ENCODE peak calls at places on chromosomes 16 and 17, in four cellular contexts. P, C, A and I are unnamed samples.

GRCh38 chr16:24452724-24453123 is 86.6 kb upstream of the RBBP6 start:
- DNase-seq in P (no peak), A (no peak), C (no peak), I (no peak)

GRCh38 chr16:47903470-47903869 is 252.3 kb downstream of the ABCC12 start:
- DNase-seq in C (no peak), A (no peak), P (no peak), I (no peak)

GRCh38 chr17:1997587-1998425 is 27.3 kb downstream of the RTN4RL1 start:
- DNase-seq in A (no peak), P (peak), C (peak), I (no peak)

GRCh38 chr16:51181495-51181795 is 30.4 kb upstream of the SALL1 start:
- DNase-seq in A (peak), P (no peak), C (peak), I (no peak)

GRCh38 chr17:64196626-64197025 is 66.4 kb downstream of the TEX2 start:
- DNase-seq in C (no peak), A (peak), P (no peak), I (no peak)

GRCh38 chr17:39667262-39668140 is 752 bp upstream of the PNMT start:
- DNase-seq in P (no peak), C (no peak), A (no peak), I (peak)

GRCh38 chr17:39774043-39774442 is 36.3 kb downstream of the GRB7 start:
- DNase-seq in P (no peak), C (no peak), A (no peak), I (no peak)

GRCh38 chr17:55215711-55216110 is 49.0 kb upstream of the HLF start:
- DNase-seq in C (no peak), A (no peak), P (no peak), I (no peak)

GRCh38 chr17:82737981-82738877 is 2.8 kb downstream of the FN3K start:
- DNase-seq in P (no peak), C (no peak), A (no peak), I (no peak)

GRCh38 chr17:32772453-32773025 is 104.4 kb downstream of the MYO1D start:
- DNase-seq in A (no peak), C (no peak), P (no peak), I (no peak)

GRCh38 chr17:68819465-68819864 is 135.7 kb downstream of the ABCA8 start:
- DNase-seq in A (no peak), C (no peak), P (no peak), I (no peak)

GRCh38 chr17:9529033-9529748 is 46.4 kb downstream of the STX8 start:
- DNase-seq in C (no peak), A (peak), P (no peak), I (no peak)

GRCh38 chr17:80397686-80398085 is 17.3 kb upstream of the ENDOV start:
- DNase-seq in P (no peak), C (no peak), A (no peak), I (no peak)

GRCh38 chr17:16486373-16487250 is 5.4 kb downstream of the LRRC75A start:
- DNase-seq in P (no peak), A (peak), C (peak), I (no peak)

GRCh38 chr16:46916980-46917379 is 32.8 kb downstream of the GPT2 start:
- DNase-seq in C (no peak), P (no peak), A (peak), I (no peak)

GRCh38 chr17:27532269-27533067 is 76.2 kb downstream of the KSR1 start:
- DNase-seq in A (peak), P (no peak), C (no peak), I (peak)

GRCh38 chr17:55166506-55166905 is 98.3 kb upstream of the HLF start:
- DNase-seq in C (no peak), A (no peak), P (no peak), I (no peak)

GRCh38 chr17:65557349-65558310 is 3.8 kb downstream of the AXIN2 start:
- DNase-seq in C (no peak), A (peak), P (no peak), I (peak)

GRCh38 chr17:2090804-2091534 is 36.1 kb downstream of the HIC1 start:
- DNase-seq in P (peak), A (peak), C (peak), I (peak)

GRCh38 chr17:72578817-72579470 is 458.1 kb downstream of the SOX9 start:
- DNase-seq in P (no peak), C (no peak), A (no peak), I (no peak)

GRCh38 chr16:1740781-1741490 is 30.4 kb downstream of the NME3 start:
- DNase-seq in C (no peak), P (no peak), A (no peak), I (no peak)

GRCh38 chr16:2173916-2174315 is 18.3 kb downstream of the TRAF7 start:
- DNase-seq in C (no peak), P (no peak), A (no peak), I (no peak)

GRCh38 chr16:71542377-71542776 is 16.2 kb downstream of the CHST4 start:
- DNase-seq in A (peak), P (peak), C (peak), I (peak)

GRCh38 chr16:20887207-20887606 is 13.0 kb downstream of the DCUN1D3 start:
- DNase-seq in A (no peak), P (no peak), C (no peak), I (no peak)

GRCh38 chr17:28330671-28331070 is 4.6 kb downstream of the IFT20 start:
- DNase-seq in A (no peak), P (no peak), C (peak), I (no peak)

GRCh38 chr17:80229011-80229410 is 8.8 kb downstream of the SLC26A11 start:
- DNase-seq in A (no peak), P (no peak), C (no peak), I (no peak)

GRCh38 chr17:71966055-71966454 is 154.8 kb upstream of the SOX9 start:
- DNase-seq in P (no peak), C (no peak), A (no peak), I (no peak)

GRCh38 chr17:29059281-29059680 is 16.3 kb downstream of the PIPOX start:
- DNase-seq in A (peak), C (no peak), P (no peak), I (peak)

GRCh38 chr16:84502075-84502474 is 2.4 kb downstream of the MEAK7 start:
- DNase-seq in P (no peak), C (no peak), A (no peak), I (no peak)

GRCh38 chr17:16407911-16408588 is 7.3 kb upstream of the TRPV2 start:
- DNase-seq in A (peak), P (no peak), C (peak), I (peak)

GRCh38 chr17:31391496-31391949 is at the start of gene RAB11FIP4:
- DNase-seq in C (peak), P (no peak), A (peak), I (no peak)

GRCh38 chr17:45247429-45248131 is 14.3 kb downstream of the SPATA32 start:
- DNase-seq in A (peak), P (peak), C (peak), I (peak)

GRCh38 chr17:31610301-31610910 is 218.9 kb downstream of the RAB11FIP4 start:
- DNase-seq in C (peak), P (no peak), A (no peak), I (no peak)

GRCh38 chr17:62931101-62931500 is 34.9 kb upstream of the TANC2 start:
- DNase-seq in P (no peak), C (no peak), A (peak), I (no peak)

GRCh38 chr17:7241783-7242716 is at the start of gene GABARAP:
- DNase-seq in P (peak), C (peak), A (peak), I (peak)
- H2BK12ac ChIP-seq in P (no peak), C (peak), A (peak), I (peak)

DNA sequence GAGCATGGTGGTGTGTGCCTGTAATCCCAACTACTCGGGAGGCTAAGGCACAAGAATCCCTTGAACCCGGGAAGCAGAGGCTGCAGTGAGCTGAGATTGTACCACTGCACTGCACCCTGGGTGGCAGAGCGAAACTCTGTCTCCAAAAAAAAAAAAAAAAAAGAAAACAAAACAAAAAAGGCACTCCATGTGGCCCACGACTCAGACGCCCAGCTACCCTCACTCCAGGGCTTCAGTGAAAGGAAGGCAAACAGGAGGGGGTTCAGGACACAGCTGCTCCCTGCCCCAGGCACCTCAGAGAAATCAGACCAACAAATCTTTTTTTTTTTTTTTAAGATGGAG is 91.7 kb downstream of the LITAF start:
- DNase-seq in C (no peak), P (no peak), A (no peak), I (no peak)
- H3K27ac ChIP-seq in C (no peak), P (no peak), A (no peak), I (no peak)

DNA sequence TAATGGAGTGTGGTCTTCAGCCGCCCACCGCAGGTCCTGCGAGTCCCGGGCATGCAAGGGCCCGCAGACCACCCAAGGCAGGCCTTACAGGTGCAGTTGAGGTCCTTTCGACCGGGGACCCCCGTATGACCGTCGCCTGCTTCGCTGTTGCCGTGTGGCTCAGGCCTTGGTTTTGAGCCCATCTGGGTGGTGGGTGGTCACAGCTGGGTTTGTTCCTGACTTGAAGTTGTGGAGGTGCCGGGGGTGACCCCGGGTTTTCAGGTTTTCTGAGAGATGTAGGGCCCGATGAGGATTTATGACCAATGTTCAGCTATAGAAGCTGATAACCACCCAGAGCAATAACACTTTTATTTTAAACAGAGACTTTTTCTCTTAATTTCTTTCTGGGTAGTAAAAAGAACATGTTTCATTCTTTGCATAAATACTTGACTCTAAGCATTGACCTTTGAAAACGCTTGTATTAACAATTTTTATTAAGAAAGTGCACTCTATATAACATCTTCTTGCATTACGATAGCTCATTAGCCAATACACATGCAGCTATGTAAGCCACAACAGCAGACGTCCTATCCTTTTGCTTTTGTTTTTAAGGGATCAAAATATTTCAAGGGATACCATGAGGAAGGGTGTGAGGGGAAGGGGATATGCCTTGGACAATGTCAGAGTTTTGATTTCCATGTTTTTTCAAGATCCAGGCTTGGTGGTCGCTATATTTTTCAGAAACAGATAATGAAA is 1.9 kb downstream of the FOXL1 start:
- DNase-seq in P (no peak), C (no peak), A (peak), I (no peak)
- H4K8ac ChIP-seq in P (no peak), C (no peak), A (peak), I (no peak)

DNA sequence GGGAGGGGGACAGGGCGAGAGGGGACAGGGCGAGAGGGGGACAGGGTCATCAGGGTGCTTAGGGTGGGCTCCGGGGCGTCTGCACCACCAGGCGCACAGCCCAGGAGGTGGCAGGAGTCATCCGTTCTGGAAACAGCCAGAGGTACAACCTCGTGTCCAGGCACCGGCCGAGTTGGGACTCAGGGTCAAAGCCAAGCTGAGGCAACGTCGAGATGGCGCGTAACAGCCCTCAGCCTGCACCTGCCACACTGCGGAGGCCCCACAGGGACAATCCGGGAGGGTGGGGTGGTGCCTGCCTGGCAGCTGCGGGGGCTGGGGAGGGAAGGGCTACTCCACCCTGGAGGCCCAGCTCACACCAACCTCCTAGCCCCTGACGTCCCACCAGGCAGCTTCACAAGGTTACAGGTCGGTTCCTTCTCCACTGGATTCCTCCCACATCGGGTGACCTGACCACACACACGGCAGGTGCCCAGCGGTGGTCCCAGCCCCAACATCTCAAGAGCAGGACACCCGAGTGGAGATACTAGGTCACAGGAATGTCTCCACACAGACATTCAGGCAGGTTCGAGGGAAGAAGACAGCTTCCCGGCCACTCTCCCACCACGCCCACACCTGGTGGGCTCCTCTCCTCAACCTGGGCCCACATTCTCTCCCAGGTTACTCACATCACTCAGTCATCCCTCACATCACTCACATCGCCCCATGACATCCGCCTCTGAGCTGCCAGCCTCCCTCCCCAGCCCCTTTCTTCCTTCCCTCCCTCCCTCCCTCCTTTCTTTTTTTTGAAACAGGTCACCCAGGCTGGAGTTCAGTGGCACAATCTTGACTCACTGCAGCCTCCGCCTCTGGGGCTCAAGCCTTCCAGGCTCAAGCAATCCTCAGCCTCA is 47.3 kb downstream of the RPH3AL start:
- DNase-seq in C (no peak), P (no peak), A (no peak), I (no peak)
- H2BK12ac ChIP-seq in C (no peak), P (peak), A (peak), I (no peak)

DNA sequence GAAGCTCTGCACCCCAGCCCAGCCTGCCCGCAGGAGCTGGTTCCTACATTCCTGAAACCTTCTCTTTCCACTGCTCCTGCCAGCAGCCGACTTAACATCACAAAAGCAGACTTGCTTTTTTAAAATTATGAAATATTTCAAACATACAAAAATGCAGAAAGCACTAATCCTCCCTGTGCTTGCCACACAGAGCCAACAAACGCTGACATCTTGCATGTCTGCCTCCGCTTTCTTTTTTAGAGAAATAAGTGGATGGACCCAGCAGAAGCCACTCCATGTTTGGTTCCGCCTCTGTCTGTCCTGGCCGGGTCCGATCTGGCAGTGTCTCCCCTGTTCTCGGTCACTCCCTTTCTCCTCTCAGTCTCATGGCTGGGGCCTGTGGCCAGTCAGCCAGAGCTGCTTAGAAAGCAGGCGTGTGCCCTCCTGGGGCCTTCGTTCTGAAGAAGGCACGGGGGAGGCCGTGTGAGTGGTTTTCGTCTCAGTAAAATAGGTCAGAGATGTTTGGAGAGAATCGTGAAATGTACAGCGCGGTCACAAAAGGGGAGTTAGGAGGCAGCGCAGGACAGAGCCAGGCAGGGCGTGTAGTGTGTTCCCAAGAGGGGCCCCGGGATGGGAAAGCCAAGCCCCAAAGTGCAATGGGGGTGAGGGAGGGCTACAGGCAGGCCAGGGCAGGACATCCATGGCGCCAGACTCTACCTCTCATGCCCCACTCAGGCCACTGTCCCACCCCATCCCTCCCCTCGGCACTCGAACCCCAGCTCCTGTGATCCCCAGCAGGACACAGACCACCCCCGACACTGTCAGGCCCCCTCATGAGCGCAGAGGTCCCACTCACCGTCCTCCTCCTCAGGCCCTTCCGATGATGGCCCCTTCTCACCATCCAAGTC is 23.2 kb downstream of the MXRA7 start:
- DNase-seq in A (no peak), P (no peak), C (no peak), I (no peak)
- H3K27ac ChIP-seq in A (peak), P (no peak), C (no peak), I (no peak)